ENCODE peak calls at places on chromosomes 12 and 14, in ten cellular contexts. S is psoas muscle; B is iris pigment epithelial cell; D is NCI-H1694 treated with DMSO at 0.1 percent for 48 hours; U is stimulated activated naive B cell treated with anti-CD40 and anti-IgM and Interleukin-4, amounts not matched to agents 10 μg/mL and 1 μg/mL and 100 μg/mL, for 72 hours; X is upper lobe of right lung; P is frontal cortex; J is pancreas; K is midbrain; V is posterior vena cava. Q is an unnamed sample.
A peak's percentile ranks its signal among the peaks of the same experiment; 100 is the strongest.

GRCh38 chr12:25972783-25973182 is 14.3 kb downstream of the RASSF8 start:
- DNase-seq in S (no peak), B (peak; percentile 83), D (no peak), U (no peak), X (no peak), P (no peak), J (no peak), K (no peak), V (no peak), Q (no peak)

GRCh38 chr14:76975865-76976622 is 52.5 kb downstream of the IRF2BPL start:
- DNase-seq in S (no peak), B (no peak), D (no peak), U (no peak), X (peak; percentile 71), P (no peak), J (no peak), K (no peak), V (no peak), Q (no peak)

GRCh38 chr12:5806376-5807089 is 138.5 kb downstream of the ANO2 start:
- DNase-seq in S (no peak), B (peak; percentile 8), D (no peak), U (no peak), X (no peak), P (no peak), J (no peak), K (no peak), V (no peak), Q (peak; percentile 82)

GRCh38 chr14:103142903-103143302 is 19.6 kb downstream of the TNFAIP2 start:
- DNase-seq in S (no peak), B (no peak), D (peak; percentile 20), U (no peak), X (no peak), P (no peak), J (no peak), K (no peak), V (no peak), Q (no peak)

GRCh38 chr12:105329926-105330282 is 587 bp upstream of the C12orf75 start:
- DNase-seq in S (no peak), B (no peak), D (no peak), U (no peak), X (no peak), P (no peak), J (no peak), K (no peak), V (no peak), Q (no peak)

GRCh38 chr14:95611293-95611880 is 74.8 kb upstream of the TCL1B start:
- DNase-seq in S (no peak), B (no peak), D (no peak), U (peak; percentile 3), X (no peak), P (no peak), J (no peak), K (no peak), V (no peak), Q (no peak)

GRCh38 chr12:49636574-49636973 is 13.2 kb downstream of the PRPF40B start:
- DNase-seq in S (no peak), B (no peak), D (no peak), U (no peak), X (no peak), P (no peak), J (no peak), K (no peak), V (no peak), Q (no peak)

GRCh38 chr12:52035926-52036325 is 15.3 kb upstream of the NR4A1 start:
- DNase-seq in S (no peak), B (no peak), D (no peak), U (no peak), X (no peak), P (no peak), J (no peak), K (no peak), V (peak; percentile 71), Q (no peak)

GRCh38 chr14:30725763-30726162 is 103.6 kb downstream of the SCFD1 start:
- DNase-seq in S (no peak), B (no peak), D (no peak), U (no peak), X (no peak), P (no peak), J (no peak), K (no peak), V (no peak), Q (no peak)

GRCh38 chr14:23435540-23436326 is at the start of gene MYH7:
- DNase-seq in S (no peak), B (no peak), D (no peak), U (no peak), X (no peak), P (no peak), J (peak; percentile 6), K (no peak), V (peak; percentile 72), Q (no peak)

GRCh38 chr12:8951744-8952143 is 2.3 kb upstream of the M6PR start:
- DNase-seq in S (no peak), B (no peak), D (no peak), U (peak; percentile 35), X (no peak), P (no peak), J (no peak), K (no peak), V (no peak), Q (no peak)

GRCh38 chr14:101476931-101477553 is 84.3 kb upstream of the DIO3 start:
- DNase-seq in S (no peak), B (peak; percentile 12), D (no peak), U (no peak), X (peak; percentile 84), P (no peak), J (peak; percentile 89), K (no peak), V (peak; percentile 51), Q (peak; percentile 82)

GRCh38 chr14:100577986-100578431 is 9.2 kb downstream of the BEGAIN start:
- DNase-seq in S (peak; percentile 33), B (no peak), D (no peak), U (no peak), X (peak; percentile 29), P (no peak), J (no peak), K (no peak), V (peak; percentile 49), Q (no peak)

GRCh38 chr12:110223777-110224378 is 57.2 kb upstream of the ATP2A2 start:
- DNase-seq in S (no peak), B (peak; percentile 77), D (no peak), U (no peak), X (no peak), P (no peak), J (no peak), K (no peak), V (no peak), Q (peak; percentile 42)

GRCh38 chr12:56723352-56723751 is 1.7 kb downstream of the NACA start:
- DNase-seq in S (no peak), B (no peak), D (no peak), U (no peak), X (no peak), P (no peak), J (no peak), K (no peak), V (no peak), Q (no peak)

GRCh38 chr12:58310368-58310767 is 369.0 kb downstream of the ATP23 start:
- DNase-seq in S (no peak), B (peak; percentile 90), D (no peak), U (no peak), X (no peak), P (no peak), J (no peak), K (no peak), V (no peak), Q (peak; percentile 42)

GRCh38 chr12:83210933-83211332 is 524.2 kb downstream of the TMTC2 start:
- DNase-seq in S (no peak), B (no peak), D (no peak), U (no peak), X (no peak), P (no peak), J (no peak), K (no peak), V (no peak), Q (no peak)

GRCh38 chr12:31655208-31655607 is 4.3 kb upstream of the ETFBKMT start:
- DNase-seq in S (no peak), B (no peak), D (no peak), U (no peak), X (no peak), P (no peak), J (no peak), K (no peak), V (no peak), Q (no peak)

GRCh38 chr12:117518594-117519270 is 157.3 kb upstream of the NOS1 start:
- DNase-seq in S (peak; percentile 75), B (no peak), D (no peak), U (no peak), X (peak; percentile 78), P (no peak), J (peak; percentile 36), K (no peak), V (no peak), Q (peak; percentile 27)

GRCh38 chr12:21073822-21074460 is 57.1 kb upstream of the SLCO1B1 start:
- DNase-seq in S (no peak), B (peak; percentile 68), D (no peak), U (no peak), X (no peak), P (no peak), J (no peak), K (no peak), V (no peak), Q (peak; percentile 76)

GRCh38 chr14:90627478-90627877 is 188.8 kb downstream of the TTC7B start:
- DNase-seq in S (peak; percentile 87), B (no peak), D (peak; percentile 44), U (no peak), X (no peak), P (no peak), J (no peak), K (no peak), V (no peak), Q (no peak)

GRCh38 chr14:53055003-53055402 is 98.1 kb downstream of the DDHD1 start:
- DNase-seq in S (no peak), B (peak; percentile 65), D (peak; percentile 50), U (no peak), X (no peak), P (peak; percentile 17), J (no peak), K (peak; percentile 81), V (no peak), Q (peak; percentile 20)

GRCh38 chr12:56029666-56030293 is 8.9 kb downstream of the IKZF4 start:
- DNase-seq in S (no peak), B (peak; percentile 66), D (peak; percentile 37), U (peak; percentile 18), X (no peak), P (no peak), J (peak; percentile 53), K (peak; percentile 15), V (no peak), Q (peak; percentile 51)

GRCh38 chr12:49741882-49742620 is 694 bp downstream of the TMBIM6 start:
- DNase-seq in S (peak; percentile 95), B (peak; percentile 86), D (no peak), U (peak; percentile 84), X (peak; percentile 96), P (no peak), J (peak; percentile 91), K (no peak), V (peak; percentile 97), Q (peak; percentile 93)

GRCh38 chr12:108939594-108939993 is 59.7 kb downstream of the DAO start:
- DNase-seq in S (no peak), B (peak; percentile 61), D (no peak), U (peak; percentile 9), X (no peak), P (no peak), J (no peak), K (no peak), V (no peak), Q (peak; percentile 36)

GRCh38 chr12:118237908-118238307 is 102.0 kb downstream of the PEBP1 start:
- DNase-seq in S (no peak), B (peak; percentile 86), D (no peak), U (no peak), X (no peak), P (no peak), J (no peak), K (no peak), V (no peak), Q (peak; percentile 47)